ENCODE peak calls at places on chromosomes 4 and X, in five cellular contexts. One of them, this sample, is unnamed.

GRCh38 chr4:13601848-13602247 is 25.7 kb downstream of the BOD1L1 start:
- DNase-seq in NCI-H748 treated with DMSO at 0.1 percent for 48 hours: no peak
- DNase-seq in EL: no peak
- DNase-seq in fibroblast of the aortic adventitia: no peak
- DNase-seq in stimulated activated CD4-positive, alpha-beta T cell treated with anti-CD3 and anti-CD28 coated beads, Interleukin-12 subunit alpha, Interleukin-12 subunit beta, amount 100 ng/mL, for 24 hours: no peak
- DNase-seq in this sample: no peak

GRCh38 chr4:14749910-14750309 is 252.4 kb upstream of the CPEB2 start:
- DNase-seq in NCI-H748 treated with DMSO at 0.1 percent for 48 hours: peak; percentile 34
- DNase-seq in EL: peak; percentile 23
- DNase-seq in fibroblast of the aortic adventitia: peak; percentile 14
- DNase-seq in stimulated activated CD4-positive, alpha-beta T cell treated with anti-CD3 and anti-CD28 coated beads, Interleukin-12 subunit alpha, Interleukin-12 subunit beta, amount 100 ng/mL, for 24 hours: no peak
- DNase-seq in this sample: peak; percentile 14

GRCh38 chrX:149124526-149125108 is 380.5 kb downstream of the IDS start:
- DNase-seq in NCI-H748 treated with DMSO at 0.1 percent for 48 hours: no peak
- DNase-seq in EL: no peak
- DNase-seq in fibroblast of the aortic adventitia: no peak
- DNase-seq in stimulated activated CD4-positive, alpha-beta T cell treated with anti-CD3 and anti-CD28 coated beads, Interleukin-12 subunit alpha, Interleukin-12 subunit beta, amount 100 ng/mL, for 24 hours: no peak
- DNase-seq in this sample: peak; percentile 27

GRCh38 chr4:5364406-5364805 is 313.1 kb downstream of the STK32B start:
- DNase-seq in NCI-H748 treated with DMSO at 0.1 percent for 48 hours: no peak
- DNase-seq in EL: no peak
- DNase-seq in fibroblast of the aortic adventitia: no peak
- DNase-seq in stimulated activated CD4-positive, alpha-beta T cell treated with anti-CD3 and anti-CD28 coated beads, Interleukin-12 subunit alpha, Interleukin-12 subunit beta, amount 100 ng/mL, for 24 hours: no peak
- DNase-seq in this sample: no peak

GRCh38 chrX:68647156-68647957 is at the start of gene STARD8:
- DNase-seq in NCI-H748 treated with DMSO at 0.1 percent for 48 hours: no peak
- DNase-seq in EL: peak; percentile 77
- DNase-seq in fibroblast of the aortic adventitia: peak; percentile 42
- DNase-seq in stimulated activated CD4-positive, alpha-beta T cell treated with anti-CD3 and anti-CD28 coated beads, Interleukin-12 subunit alpha, Interleukin-12 subunit beta, amount 100 ng/mL, for 24 hours: no peak
- DNase-seq in this sample: no peak

GRCh38 chrX:42385730-42386129 is 392.2 kb downstream of the PPP1R2C start:
- DNase-seq in NCI-H748 treated with DMSO at 0.1 percent for 48 hours: no peak
- DNase-seq in EL: no peak
- DNase-seq in fibroblast of the aortic adventitia: no peak
- DNase-seq in stimulated activated CD4-positive, alpha-beta T cell treated with anti-CD3 and anti-CD28 coated beads, Interleukin-12 subunit alpha, Interleukin-12 subunit beta, amount 100 ng/mL, for 24 hours: no peak
- DNase-seq in this sample: no peak

GRCh38 chr4:38663801-38664703 is at the start of gene KLF3:
- DNase-seq in NCI-H748 treated with DMSO at 0.1 percent for 48 hours: peak; percentile 54
- DNase-seq in EL: peak; percentile 86
- DNase-seq in fibroblast of the aortic adventitia: peak; percentile 92
- DNase-seq in stimulated activated CD4-positive, alpha-beta T cell treated with anti-CD3 and anti-CD28 coated beads, Interleukin-12 subunit alpha, Interleukin-12 subunit beta, amount 100 ng/mL, for 24 hours: peak; percentile 76
- DNase-seq in this sample: peak; percentile 74

GRCh38 chrX:148871422-148872152 is 371.2 kb downstream of the AFF2 start:
- DNase-seq in NCI-H748 treated with DMSO at 0.1 percent for 48 hours: no peak
- DNase-seq in EL: peak; percentile 48
- DNase-seq in fibroblast of the aortic adventitia: peak; percentile 83
- DNase-seq in stimulated activated CD4-positive, alpha-beta T cell treated with anti-CD3 and anti-CD28 coated beads, Interleukin-12 subunit alpha, Interleukin-12 subunit beta, amount 100 ng/mL, for 24 hours: no peak
- DNase-seq in this sample: peak; percentile 2

GRCh38 chr4:13888112-13888511 is 260.6 kb upstream of the BOD1L1 start:
- DNase-seq in NCI-H748 treated with DMSO at 0.1 percent for 48 hours: no peak
- DNase-seq in EL: peak; percentile 89
- DNase-seq in fibroblast of the aortic adventitia: peak; percentile 94
- DNase-seq in stimulated activated CD4-positive, alpha-beta T cell treated with anti-CD3 and anti-CD28 coated beads, Interleukin-12 subunit alpha, Interleukin-12 subunit beta, amount 100 ng/mL, for 24 hours: no peak
- DNase-seq in this sample: no peak

GRCh38 chrX:38806875-38807601 is 5.8 kb downstream of the MID1IP1 start:
- DNase-seq in NCI-H748 treated with DMSO at 0.1 percent for 48 hours: no peak
- DNase-seq in EL: no peak
- DNase-seq in fibroblast of the aortic adventitia: no peak
- DNase-seq in stimulated activated CD4-positive, alpha-beta T cell treated with anti-CD3 and anti-CD28 coated beads, Interleukin-12 subunit alpha, Interleukin-12 subunit beta, amount 100 ng/mL, for 24 hours: no peak
- DNase-seq in this sample: no peak

GRCh38 chrX:20968996-20969395 is 405.2 kb upstream of the CNKSR2 start:
- DNase-seq in NCI-H748 treated with DMSO at 0.1 percent for 48 hours: no peak
- DNase-seq in EL: peak; percentile 9
- DNase-seq in fibroblast of the aortic adventitia: no peak
- DNase-seq in stimulated activated CD4-positive, alpha-beta T cell treated with anti-CD3 and anti-CD28 coated beads, Interleukin-12 subunit alpha, Interleukin-12 subunit beta, amount 100 ng/mL, for 24 hours: no peak
- DNase-seq in this sample: peak; percentile 12

GRCh38 chr4:140222175-140222574 is 68.2 kb upstream of the MAML3 start:
- DNase-seq in NCI-H748 treated with DMSO at 0.1 percent for 48 hours: no peak
- DNase-seq in EL: peak; percentile 47
- DNase-seq in fibroblast of the aortic adventitia: no peak
- DNase-seq in stimulated activated CD4-positive, alpha-beta T cell treated with anti-CD3 and anti-CD28 coated beads, Interleukin-12 subunit alpha, Interleukin-12 subunit beta, amount 100 ng/mL, for 24 hours: no peak
- DNase-seq in this sample: no peak

GRCh38 chrX:16839852-16840460 is 30.2 kb downstream of the RBBP7 start:
- DNase-seq in NCI-H748 treated with DMSO at 0.1 percent for 48 hours: no peak
- DNase-seq in EL: peak; percentile 70
- DNase-seq in fibroblast of the aortic adventitia: peak; percentile 84
- DNase-seq in stimulated activated CD4-positive, alpha-beta T cell treated with anti-CD3 and anti-CD28 coated beads, Interleukin-12 subunit alpha, Interleukin-12 subunit beta, amount 100 ng/mL, for 24 hours: no peak
- DNase-seq in this sample: no peak

GRCh38 chrX:149699761-149700160 is 12.1 kb upstream of the MAGEA11 start:
- DNase-seq in NCI-H748 treated with DMSO at 0.1 percent for 48 hours: no peak
- DNase-seq in EL: no peak
- DNase-seq in fibroblast of the aortic adventitia: no peak
- DNase-seq in stimulated activated CD4-positive, alpha-beta T cell treated with anti-CD3 and anti-CD28 coated beads, Interleukin-12 subunit alpha, Interleukin-12 subunit beta, amount 100 ng/mL, for 24 hours: no peak
- DNase-seq in this sample: no peak

GRCh38 chr4:106691749-106692148 is 323.2 kb upstream of the GIMD1 start:
- DNase-seq in NCI-H748 treated with DMSO at 0.1 percent for 48 hours: no peak
- DNase-seq in EL: peak; percentile 17
- DNase-seq in fibroblast of the aortic adventitia: no peak
- DNase-seq in stimulated activated CD4-positive, alpha-beta T cell treated with anti-CD3 and anti-CD28 coated beads, Interleukin-12 subunit alpha, Interleukin-12 subunit beta, amount 100 ng/mL, for 24 hours: no peak
- DNase-seq in this sample: no peak

GRCh38 chr4:67087897-67088296 is 457.4 kb downstream of the CENPC start:
- DNase-seq in NCI-H748 treated with DMSO at 0.1 percent for 48 hours: peak; percentile 0
- DNase-seq in EL: no peak
- DNase-seq in fibroblast of the aortic adventitia: peak; percentile 3
- DNase-seq in stimulated activated CD4-positive, alpha-beta T cell treated with anti-CD3 and anti-CD28 coated beads, Interleukin-12 subunit alpha, Interleukin-12 subunit beta, amount 100 ng/mL, for 24 hours: peak; percentile 38
- DNase-seq in this sample: no peak

GRCh38 chr4:48974979-48975640 is 11.0 kb upstream of the CWH43 start:
- DNase-seq in NCI-H748 treated with DMSO at 0.1 percent for 48 hours: no peak
- DNase-seq in EL: no peak
- DNase-seq in fibroblast of the aortic adventitia: no peak
- DNase-seq in stimulated activated CD4-positive, alpha-beta T cell treated with anti-CD3 and anti-CD28 coated beads, Interleukin-12 subunit alpha, Interleukin-12 subunit beta, amount 100 ng/mL, for 24 hours: no peak
- DNase-seq in this sample: no peak

GRCh38 chr4:78020677-78021076 is 36.4 kb upstream of the FRAS1 start:
- DNase-seq in NCI-H748 treated with DMSO at 0.1 percent for 48 hours: peak; percentile 25
- DNase-seq in EL: no peak
- DNase-seq in fibroblast of the aortic adventitia: no peak
- DNase-seq in stimulated activated CD4-positive, alpha-beta T cell treated with anti-CD3 and anti-CD28 coated beads, Interleukin-12 subunit alpha, Interleukin-12 subunit beta, amount 100 ng/mL, for 24 hours: no peak
- DNase-seq in this sample: no peak

GRCh38 chrX:19682712-19683331 is 167.5 kb upstream of the MAP3K15 start:
- DNase-seq in NCI-H748 treated with DMSO at 0.1 percent for 48 hours: no peak
- DNase-seq in EL: peak; percentile 80
- DNase-seq in fibroblast of the aortic adventitia: peak; percentile 87
- DNase-seq in stimulated activated CD4-positive, alpha-beta T cell treated with anti-CD3 and anti-CD28 coated beads, Interleukin-12 subunit alpha, Interleukin-12 subunit beta, amount 100 ng/mL, for 24 hours: peak; percentile 59
- DNase-seq in this sample: no peak

GRCh38 chr4:186981161-186981560 is 257.5 kb upstream of the FAT1 start:
- DNase-seq in NCI-H748 treated with DMSO at 0.1 percent for 48 hours: no peak
- DNase-seq in EL: no peak
- DNase-seq in fibroblast of the aortic adventitia: peak; percentile 5
- DNase-seq in stimulated activated CD4-positive, alpha-beta T cell treated with anti-CD3 and anti-CD28 coated beads, Interleukin-12 subunit alpha, Interleukin-12 subunit beta, amount 100 ng/mL, for 24 hours: no peak
- DNase-seq in this sample: no peak